ENCODE peak calls at places on chromosomes 5 and 9, in six cellular contexts. One of them, this sample, is unnamed.

GRCh38 chr5:112795944-112796678 is 58.4 kb downstream of the APC start:
- DNase-seq in upper lobe of right lung: no peak
- DNase-seq in CD8-positive, alpha-beta T cell: no peak
- DNase-seq in GM23248: no peak
- DNase-seq in transverse colon: no peak
- DNase-seq in thoracic aorta: no peak
- DNase-seq in this sample: no peak

GRCh38 chr5:145797336-145797735 is 37.8 kb downstream of the PRELID2 start:
- DNase-seq in thoracic aorta: no peak
- DNase-seq in CD8-positive, alpha-beta T cell: no peak
- DNase-seq in GM23248: peak; percentile 10
- DNase-seq in transverse colon: no peak
- DNase-seq in upper lobe of right lung: no peak
- DNase-seq in this sample: no peak

GRCh38 chr5:72325566-72326297 is 5.6 kb downstream of the PTCD2 start:
- DNase-seq in thoracic aorta: no peak
- DNase-seq in transverse colon: no peak
- DNase-seq in GM23248: peak; percentile 84
- DNase-seq in upper lobe of right lung: no peak
- DNase-seq in CD8-positive, alpha-beta T cell: no peak
- DNase-seq in this sample: no peak

GRCh38 chr5:150780816-150781221 is 2.3 kb downstream of the SMIM3 start:
- DNase-seq in upper lobe of right lung: no peak
- DNase-seq in CD8-positive, alpha-beta T cell: no peak
- DNase-seq in thoracic aorta: no peak
- DNase-seq in GM23248: peak; percentile 95
- DNase-seq in transverse colon: peak; percentile 81
- DNase-seq in this sample: no peak

GRCh38 chr9:36985769-36986547 is 48.1 kb downstream of the PAX5 start:
- DNase-seq in thoracic aorta: no peak
- DNase-seq in transverse colon: no peak
- DNase-seq in CD8-positive, alpha-beta T cell: no peak
- DNase-seq in upper lobe of right lung: peak; percentile 33
- DNase-seq in GM23248: no peak
- DNase-seq in this sample: no peak

GRCh38 chr5:44900273-44900954 is 91.7 kb downstream of the MRPS30 start:
- DNase-seq in transverse colon: no peak
- DNase-seq in GM23248: no peak
- DNase-seq in upper lobe of right lung: no peak
- DNase-seq in thoracic aorta: no peak
- DNase-seq in CD8-positive, alpha-beta T cell: no peak
- DNase-seq in this sample: no peak

GRCh38 chr5:174528821-174529544 is 195.4 kb upstream of the MSX2 start:
- DNase-seq in thoracic aorta: no peak
- DNase-seq in CD8-positive, alpha-beta T cell: no peak
- DNase-seq in upper lobe of right lung: no peak
- DNase-seq in GM23248: no peak
- DNase-seq in transverse colon: no peak
- DNase-seq in this sample: no peak

GRCh38 chr5:57499262-57500050 is 16.8 kb upstream of the ACTBL2 start:
- DNase-seq in GM23248: peak; percentile 75
- DNase-seq in transverse colon: no peak
- DNase-seq in thoracic aorta: no peak
- DNase-seq in CD8-positive, alpha-beta T cell: no peak
- DNase-seq in upper lobe of right lung: no peak
- DNase-seq in this sample: peak; percentile 22

GRCh38 chr5:55577353-55578060 is 42.7 kb upstream of the PLPP1 start:
- DNase-seq in thoracic aorta: no peak
- DNase-seq in upper lobe of right lung: no peak
- DNase-seq in CD8-positive, alpha-beta T cell: no peak
- DNase-seq in GM23248: peak; percentile 36
- DNase-seq in transverse colon: peak; percentile 31
- DNase-seq in this sample: peak; percentile 43

GRCh38 chr9:133737071-133737773 is 930 bp downstream of the SARDH start:
- DNase-seq in GM23248: no peak
- DNase-seq in CD8-positive, alpha-beta T cell: no peak
- DNase-seq in thoracic aorta: no peak
- DNase-seq in transverse colon: no peak
- DNase-seq in upper lobe of right lung: peak; percentile 62
- DNase-seq in this sample: no peak

GRCh38 chr5:8329773-8330172 is 460.8 kb downstream of the MTRR start:
- DNase-seq in thoracic aorta: no peak
- DNase-seq in upper lobe of right lung: no peak
- DNase-seq in GM23248: peak; percentile 68
- DNase-seq in transverse colon: no peak
- DNase-seq in CD8-positive, alpha-beta T cell: no peak
- DNase-seq in this sample: no peak

GRCh38 chr5:148708854-148709253 is 54.5 kb upstream of the HTR4 start:
- DNase-seq in upper lobe of right lung: no peak
- DNase-seq in thoracic aorta: no peak
- DNase-seq in transverse colon: no peak
- DNase-seq in CD8-positive, alpha-beta T cell: no peak
- DNase-seq in GM23248: no peak
- DNase-seq in this sample: no peak

GRCh38 chr5:159010611-159011497 is 88.9 kb downstream of the EBF1 start:
- DNase-seq in upper lobe of right lung: no peak
- DNase-seq in CD8-positive, alpha-beta T cell: no peak
- DNase-seq in transverse colon: no peak
- DNase-seq in GM23248: peak; percentile 76
- DNase-seq in thoracic aorta: no peak
- DNase-seq in this sample: no peak

GRCh38 chr5:167626341-167627118 is 664.9 kb upstream of the WWC1 start:
- DNase-seq in CD8-positive, alpha-beta T cell: no peak
- DNase-seq in GM23248: peak; percentile 32
- DNase-seq in transverse colon: no peak
- DNase-seq in thoracic aorta: no peak
- DNase-seq in upper lobe of right lung: no peak
- DNase-seq in this sample: no peak

GRCh38 chr9:119453980-119454379 is 84.7 kb upstream of the BRINP1 start:
- DNase-seq in CD8-positive, alpha-beta T cell: no peak
- DNase-seq in thoracic aorta: no peak
- DNase-seq in upper lobe of right lung: no peak
- DNase-seq in GM23248: peak; percentile 59
- DNase-seq in transverse colon: no peak
- DNase-seq in this sample: no peak

GRCh38 chr9:124914753-124915405 is 26.0 kb downstream of the GOLGA1 start:
- DNase-seq in thoracic aorta: no peak
- DNase-seq in CD8-positive, alpha-beta T cell: no peak
- DNase-seq in transverse colon: no peak
- DNase-seq in upper lobe of right lung: no peak
- DNase-seq in GM23248: no peak
- DNase-seq in this sample: no peak

GRCh38 chr9:74946686-74947085 is 6.0 kb downstream of the C9orf40 start:
- DNase-seq in thoracic aorta: no peak
- DNase-seq in transverse colon: no peak
- DNase-seq in upper lobe of right lung: no peak
- DNase-seq in GM23248: peak; percentile 17
- DNase-seq in CD8-positive, alpha-beta T cell: no peak
- DNase-seq in this sample: no peak

GRCh38 chr9:7862170-7862569 is 62.6 kb upstream of the DMAC1 start:
- DNase-seq in CD8-positive, alpha-beta T cell: no peak
- DNase-seq in upper lobe of right lung: no peak
- DNase-seq in transverse colon: no peak
- DNase-seq in GM23248: no peak
- DNase-seq in thoracic aorta: no peak
- DNase-seq in this sample: no peak

GRCh38 chr5:144712090-144712489 is 541.4 kb downstream of the KCTD16 start:
- DNase-seq in upper lobe of right lung: no peak
- DNase-seq in GM23248: no peak
- DNase-seq in thoracic aorta: no peak
- DNase-seq in CD8-positive, alpha-beta T cell: no peak
- DNase-seq in transverse colon: no peak
- DNase-seq in this sample: no peak

GRCh38 chr5:122492675-122493074 is 180.6 kb downstream of the SNCAIP start:
- DNase-seq in thoracic aorta: no peak
- DNase-seq in upper lobe of right lung: no peak
- DNase-seq in CD8-positive, alpha-beta T cell: no peak
- DNase-seq in GM23248: peak; percentile 24
- DNase-seq in transverse colon: no peak
- DNase-seq in this sample: no peak

GRCh38 chr5:43020294-43020711 is 19.8 kb downstream of the ANXA2R start:
- DNase-seq in transverse colon: no peak
- DNase-seq in GM23248: no peak
- DNase-seq in thoracic aorta: no peak
- DNase-seq in CD8-positive, alpha-beta T cell: peak; percentile 36
- DNase-seq in upper lobe of right lung: no peak
- DNase-seq in this sample: peak; percentile 41

GRCh38 chr5:103487253-103487652 is 75.3 kb downstream of the NUDT12 start:
- DNase-seq in transverse colon: no peak
- DNase-seq in thoracic aorta: no peak
- DNase-seq in upper lobe of right lung: no peak
- DNase-seq in GM23248: peak; percentile 17
- DNase-seq in CD8-positive, alpha-beta T cell: no peak
- DNase-seq in this sample: peak; percentile 13

GRCh38 chr9:101028346-101029299 is at the start of gene PLPPR1:
- DNase-seq in upper lobe of right lung: peak; percentile 88
- DNase-seq in thoracic aorta: no peak
- DNase-seq in GM23248: peak; percentile 47
- DNase-seq in transverse colon: peak; percentile 54
- DNase-seq in CD8-positive, alpha-beta T cell: no peak
- DNase-seq in this sample: no peak

GRCh38 chr5:7856855-7857254 is 5.9 kb upstream of the CFAP90 start:
- DNase-seq in thoracic aorta: no peak
- DNase-seq in transverse colon: peak; percentile 10
- DNase-seq in upper lobe of right lung: no peak
- DNase-seq in CD8-positive, alpha-beta T cell: no peak
- DNase-seq in GM23248: peak; percentile 49
- DNase-seq in this sample: peak; percentile 49

GRCh38 chr9:5633243-5633642 is 4.3 kb downstream of the RIC1 start:
- DNase-seq in GM23248: peak; percentile 23
- DNase-seq in CD8-positive, alpha-beta T cell: no peak
- DNase-seq in transverse colon: no peak
- DNase-seq in thoracic aorta: no peak
- DNase-seq in upper lobe of right lung: no peak
- DNase-seq in this sample: no peak

GRCh38 chr5:8491254-8491653 is 622.3 kb downstream of the MTRR start:
- DNase-seq in transverse colon: no peak
- DNase-seq in upper lobe of right lung: no peak
- DNase-seq in GM23248: peak; percentile 22
- DNase-seq in CD8-positive, alpha-beta T cell: no peak
- DNase-seq in thoracic aorta: no peak
- DNase-seq in this sample: no peak

GRCh38 chr9:131398204-131398603 is 4.3 kb downstream of the PRRC2B start:
- DNase-seq in thoracic aorta: no peak
- DNase-seq in transverse colon: peak; percentile 45
- DNase-seq in CD8-positive, alpha-beta T cell: peak; percentile 68
- DNase-seq in GM23248: no peak
- DNase-seq in upper lobe of right lung: no peak
- DNase-seq in this sample: no peak

GRCh38 chr9:3941758-3942157 is 358.1 kb downstream of the GLIS3 start:
- DNase-seq in thoracic aorta: no peak
- DNase-seq in GM23248: no peak
- DNase-seq in transverse colon: no peak
- DNase-seq in upper lobe of right lung: no peak
- DNase-seq in CD8-positive, alpha-beta T cell: no peak
- DNase-seq in this sample: no peak
- H3K9me3 ChIP-seq in thoracic aorta: no peaks in the 10 kb centered on the region
- H3K9me3 ChIP-seq in GM23248: no peaks in the 10 kb centered on the region
- H3K9me3 ChIP-seq in transverse colon: no peaks in the 10 kb centered on the region
- H3K9me3 ChIP-seq in upper lobe of right lung: no peaks in the 10 kb centered on the region
- H3K9me3 ChIP-seq in CD8-positive, alpha-beta T cell: no peaks in the 10 kb centered on the region
- H3K9me3 ChIP-seq in this sample: no peaks in the 10 kb centered on the region

GRCh38 chr5:180779985-180780610 is 22.5 kb downstream of the MGAT1 start:
- DNase-seq in CD8-positive, alpha-beta T cell: no peak
- DNase-seq in upper lobe of right lung: peak; percentile 32
- DNase-seq in GM23248: no peak
- DNase-seq in thoracic aorta: no peak
- DNase-seq in transverse colon: no peak
- DNase-seq in this sample: no peak

GRCh38 chr5:180775624-180776023 is 27.0 kb downstream of the MGAT1 start:
- DNase-seq in CD8-positive, alpha-beta T cell: no peak
- DNase-seq in thoracic aorta: no peak
- DNase-seq in GM23248: no peak
- DNase-seq in transverse colon: no peak
- DNase-seq in upper lobe of right lung: peak; percentile 34
- DNase-seq in this sample: no peak

GRCh38 chr5:180776376-180776775 is 26.2 kb downstream of the MGAT1 start:
- DNase-seq in upper lobe of right lung: no peak
- DNase-seq in CD8-positive, alpha-beta T cell: no peak
- DNase-seq in transverse colon: no peak
- DNase-seq in thoracic aorta: no peak
- DNase-seq in GM23248: no peak
- DNase-seq in this sample: no peak

GRCh38 chr5:180782748-180783147 is 19.9 kb downstream of the MGAT1 start:
- DNase-seq in upper lobe of right lung: no peak
- DNase-seq in thoracic aorta: no peak
- DNase-seq in CD8-positive, alpha-beta T cell: no peak
- DNase-seq in transverse colon: no peak
- DNase-seq in GM23248: no peak
- DNase-seq in this sample: no peak

DNA sequence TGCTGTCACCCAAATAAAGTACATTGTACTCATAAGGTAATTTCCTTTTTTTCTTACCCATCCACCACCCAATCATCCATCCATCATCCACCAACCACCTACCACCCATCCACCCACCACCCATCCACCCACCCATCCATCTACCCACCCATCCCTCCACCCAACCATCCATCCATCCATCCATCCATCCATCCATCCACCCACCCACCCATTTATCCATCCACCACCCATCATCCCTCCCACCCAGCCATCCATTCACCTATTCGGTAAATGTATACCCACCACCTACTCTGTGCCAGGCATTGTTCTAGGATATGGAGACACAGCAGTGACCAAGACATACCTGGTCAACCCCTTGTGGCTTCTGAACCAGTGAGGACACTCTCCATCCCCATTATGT is 25.1 kb downstream of the MGAT1 start:
- DNase-seq in CD8-positive, alpha-beta T cell: no peak
- DNase-seq in transverse colon: no peak
- DNase-seq in upper lobe of right lung: no peak
- DNase-seq in GM23248: no peak
- DNase-seq in thoracic aorta: no peak
- DNase-seq in this sample: no peak
- H3K4me1 ChIP-seq in CD8-positive, alpha-beta T cell: no peaks in the 10 kb centered on the region
- H3K4me1 ChIP-seq in transverse colon: no peaks in the 10 kb centered on the region
- H3K4me1 ChIP-seq in upper lobe of right lung: no peaks in the 10 kb centered on the region
- H3K4me1 ChIP-seq in GM23248: no peaks in the 10 kb centered on the region
- H3K4me1 ChIP-seq in thoracic aorta: no peaks in the 10 kb centered on the region
- H3K4me1 ChIP-seq in this sample: no peaks in the 10 kb centered on the region

GRCh38 chr5:137760294-137761019 is 6.3 kb upstream of the HNRNPA0 start:
- DNase-seq in thoracic aorta: no peak
- DNase-seq in GM23248: no peak
- DNase-seq in CD8-positive, alpha-beta T cell: no peak
- DNase-seq in upper lobe of right lung: no peak
- DNase-seq in transverse colon: no peak
- DNase-seq in this sample: no peak
- H3K4me3 ChIP-seq in thoracic aorta: no peak overlapping the region
- H3K4me3 ChIP-seq in GM23248: no peak overlapping the region
- H3K4me3 ChIP-seq in CD8-positive, alpha-beta T cell: no peak overlapping the region
- H3K4me3 ChIP-seq in upper lobe of right lung: no peak overlapping the region
- H3K4me3 ChIP-seq in transverse colon: no peak overlapping the region
- H3K4me3 ChIP-seq in this sample: no peak overlapping the region

DNA sequence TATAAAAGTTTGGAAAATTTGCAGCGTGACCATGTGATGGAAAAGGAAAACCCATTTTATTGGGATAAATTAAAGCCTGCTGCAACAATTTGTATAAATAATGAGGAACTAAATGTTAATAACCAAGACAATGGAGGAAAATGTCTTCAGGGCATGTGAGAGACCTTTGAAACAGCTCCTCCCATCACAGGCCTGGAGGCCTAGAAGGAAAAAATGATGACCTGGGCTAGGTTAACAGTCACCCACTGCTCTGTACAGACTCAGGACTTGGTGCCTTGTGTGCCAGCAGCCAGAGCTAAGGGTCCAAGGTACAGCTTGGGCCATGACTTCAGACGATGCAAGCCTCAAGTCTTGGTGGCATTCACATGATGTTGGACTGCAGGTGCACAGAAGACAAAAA is 22.0 kb upstream of the UGT3A1 start:
- DNase-seq in GM23248: no peak
- DNase-seq in thoracic aorta: no peak
- DNase-seq in upper lobe of right lung: no peak
- DNase-seq in transverse colon: no peak
- DNase-seq in CD8-positive, alpha-beta T cell: no peak
- DNase-seq in this sample: no peak
- H3K9me3 ChIP-seq in GM23248: no peaks in the 10 kb centered on the region
- H3K9me3 ChIP-seq in thoracic aorta: no peaks in the 10 kb centered on the region
- H3K9me3 ChIP-seq in upper lobe of right lung: peaks cover 4% of the 10 kb centered on the region
- H3K9me3 ChIP-seq in transverse colon: peaks cover 20% of the 10 kb centered on the region
- H3K9me3 ChIP-seq in CD8-positive, alpha-beta T cell: peaks cover 5% of the 10 kb centered on the region
- H3K9me3 ChIP-seq in this sample: peaks cover 4% of the 10 kb centered on the region